ENCODE peak calls at places on chromosomes 6 and 20, in seven cellular contexts. L is germinal center; Y is aorta; F is Kasumi-1; G is activated T-cell treated with anti-CD3 and anti-CD28 coated beads, Interleukin-2, amount 50 U/mL, for 4 hours; W is NCI-H187 treated with DMSO at 0.1 percent for 48 hours; X is fibroblast of pulmonary artery. T is an unnamed sample.

GRCh38 chr20:63128367-63128766 is 87.6 kb downstream of the YTHDF1 start:
- DNase-seq in L (no peak), F (no peak), W (no peak), G (no peak), X (no peak), Y (peak; percentile 18), T (no peak)

GRCh38 chr20:57953638-57954037 is 243.8 kb upstream of the PMEPA1 start:
- DNase-seq in F (no peak), G (no peak), Y (no peak), W (no peak), L (no peak), X (no peak), T (no peak)

GRCh38 chr20:51255417-51255816 is 232.5 kb upstream of the KCNG1 start:
- DNase-seq in X (no peak), G (no peak), W (no peak), Y (no peak), L (no peak), F (no peak), T (no peak)

GRCh38 chr6:67358241-67358640 is 1276.8 kb upstream of the ADGRB3 start:
- DNase-seq in Y (no peak), F (no peak), X (no peak), L (no peak), G (no peak), W (no peak), T (no peak)

GRCh38 chr20:2914160-2914559 is 40.9 kb downstream of the PTPRA start:
- DNase-seq in L (no peak), Y (no peak), G (no peak), F (peak; percentile 65), X (peak; percentile 45), W (no peak), T (no peak)

GRCh38 chr6:132887204-132887603 is 72.8 kb downstream of the RPS12 start:
- DNase-seq in F (no peak), Y (no peak), L (no peak), W (no peak), X (peak; percentile 47), G (no peak), T (no peak)

GRCh38 chr6:137277971-137278602 is 58.9 kb upstream of the IFNGR1 start:
- DNase-seq in Y (no peak), W (no peak), G (no peak), X (peak; percentile 54), F (no peak), L (no peak), T (peak; percentile 30)

GRCh38 chr20:34562643-34563042 is 4.1 kb downstream of the MAP1LC3A start:
- DNase-seq in L (no peak), X (peak; percentile 35), G (no peak), Y (no peak), W (no peak), F (peak; percentile 2), T (no peak)

GRCh38 chr20:57327820-57328219 is 1.8 kb upstream of the SPO11 start:
- DNase-seq in W (no peak), X (no peak), L (no peak), F (no peak), Y (no peak), G (no peak), T (no peak)

GRCh38 chr6:108123516-108123929 is 42.3 kb upstream of the NR2E1 start:
- DNase-seq in X (no peak), L (no peak), G (no peak), W (no peak), F (no peak), Y (no peak), T (no peak)

GRCh38 chr6:149961728-149962425 is 1.9 kb upstream of the ULBP1 start:
- DNase-seq in F (peak; percentile 65), G (no peak), W (no peak), Y (no peak), X (peak; percentile 21), L (peak; percentile 62), T (no peak)

GRCh38 chr20:11448554-11448953 is 469.1 kb upstream of the BTBD3 start:
- DNase-seq in W (no peak), X (no peak), F (no peak), L (no peak), G (no peak), Y (no peak), T (no peak)

GRCh38 chr20:25286917-25287316 is 39.0 kb downstream of the PYGB start:
- DNase-seq in X (no peak), G (no peak), W (no peak), F (no peak), Y (peak; percentile 20), L (no peak), T (no peak)

GRCh38 chr20:23214903-23215302 is 128.8 kb upstream of the CD93 start:
- DNase-seq in W (no peak), L (no peak), G (no peak), F (no peak), Y (no peak), X (no peak), T (no peak)

GRCh38 chr6:135540207-135540877 is 42.8 kb upstream of the AHI1 start:
- DNase-seq in L (no peak), X (peak; percentile 70), W (no peak), F (peak; percentile 26), Y (no peak), G (no peak), T (no peak)

GRCh38 chr6:109979033-109979921 is 1.2 kb downstream of the GPR6 start:
- DNase-seq in G (no peak), L (no peak), W (no peak), F (no peak), X (no peak), Y (no peak), T (no peak)

GRCh38 chr20:31937820-31938219 is 14.0 kb downstream of the PDRG1 start:
- DNase-seq in W (no peak), F (no peak), L (no peak), Y (no peak), G (no peak), X (no peak), T (no peak)

GRCh38 chr6:95529762-95530161 is 47.6 kb upstream of the MANEA start:
- DNase-seq in Y (no peak), G (no peak), F (no peak), L (no peak), X (no peak), W (no peak), T (no peak)

GRCh38 chr20:37270586-37271420 is 9.2 kb upstream of the GHRH start:
- DNase-seq in W (no peak), L (peak; percentile 24), X (no peak), F (peak; percentile 87), Y (peak; percentile 54), G (no peak), T (no peak)

GRCh38 chr20:46376196-46376785 is 30.1 kb downstream of the ELMO2 start:
- DNase-seq in G (no peak), W (no peak), X (no peak), Y (no peak), L (no peak), F (peak; percentile 25), T (no peak)

GRCh38 chr6:153003294-153003645 is 761 bp upstream of the MTRF1L start:
- DNase-seq in Y (no peak), X (no peak), L (no peak), F (no peak), G (no peak), W (no peak), T (no peak)

GRCh38 chr6:110813813-110814487 is 1.3 kb downstream of the CDK19 start:
- DNase-seq in F (peak; percentile 58), Y (no peak), L (peak; percentile 16), W (no peak), X (no peak), G (no peak), T (no peak)

GRCh38 chr6:2558861-2559811 is 191.6 kb downstream of the MYLK4 start:
- DNase-seq in X (no peak), G (no peak), F (no peak), L (no peak), W (no peak), Y (no peak), T (no peak)

GRCh38 chr6:169866668-169867521 is 115.5 kb downstream of the ERMARD start:
- DNase-seq in X (no peak), L (no peak), F (no peak), G (no peak), W (no peak), Y (no peak), T (no peak)

GRCh38 chr6:135325624-135326424 is 144.7 kb downstream of the MYB start:
- DNase-seq in F (no peak), G (no peak), W (no peak), X (peak; percentile 44), L (no peak), Y (no peak), T (no peak)